ENCODE peak calls at places on chromosomes 3 and 15, in four cellular contexts. A, T, Y and O are unnamed samples.

GRCh38 chr3:105747056-105747455 is 121.8 kb downstream of the CBLB start:
- DNase-seq in A (no peak), T (peak; percentile 69), Y (no peak), O (no peak)

GRCh38 chr15:99613887-99614642 is 48.3 kb downstream of the MEF2A start:
- DNase-seq in A (no peak), T (peak; percentile 84), Y (peak; percentile 67), O (peak; percentile 27)

GRCh38 chr3:161939919-161940693 is 443.5 kb downstream of the OTOL1 start:
- DNase-seq in A (peak; percentile 2), T (peak; percentile 9), Y (no peak), O (no peak)

GRCh38 chr3:149783576-149783975 is 8.8 kb downstream of the ANKUB1 start:
- DNase-seq in A (no peak), T (peak; percentile 17), Y (peak; percentile 15), O (no peak)

GRCh38 chr3:126303272-126303671 is 53.9 kb downstream of the KLF15 start:
- DNase-seq in A (no peak), T (no peak), Y (no peak), O (no peak)

GRCh38 chr15:75661041-75661778 is 13.5 kb downstream of the SNX33 start:
- DNase-seq in A (peak; percentile 42), T (peak; percentile 91), Y (peak; percentile 45), O (peak; percentile 78)

GRCh38 chr3:150844484-150844883 is 60.8 kb downstream of the MINDY4B start:
- DNase-seq in A (no peak), T (no peak), Y (no peak), O (no peak)

GRCh38 chr15:99762288-99762687 is 29.1 kb upstream of the LYSMD4 start:
- DNase-seq in A (no peak), T (no peak), Y (no peak), O (no peak)

GRCh38 chr3:172643780-172644179 is 67.1 kb downstream of the NCEH1 start:
- DNase-seq in A (no peak), T (no peak), Y (no peak), O (no peak)

GRCh38 chr3:123194552-123194951 is 7.2 kb upstream of the SEC22A start:
- DNase-seq in A (peak; percentile 74), T (peak; percentile 23), Y (peak; percentile 38), O (peak; percentile 32)

GRCh38 chr3:123546133-123546755 is 38.6 kb downstream of the HACD2 start:
- DNase-seq in A (no peak), T (peak; percentile 64), Y (no peak), O (no peak)

GRCh38 chr3:38526792-38527191 is 30.7 kb downstream of the EXOG start:
- DNase-seq in A (no peak), T (no peak), Y (no peak), O (no peak)

GRCh38 chr3:168071535-168071934 is 24.2 kb downstream of the GOLIM4 start:
- DNase-seq in A (no peak), T (peak; percentile 55), Y (no peak), O (no peak)

GRCh38 chr15:39127925-39128617 is 452.8 kb upstream of the THBS1 start:
- DNase-seq in A (peak; percentile 16), T (peak; percentile 91), Y (peak; percentile 98), O (peak; percentile 32)

DNA sequence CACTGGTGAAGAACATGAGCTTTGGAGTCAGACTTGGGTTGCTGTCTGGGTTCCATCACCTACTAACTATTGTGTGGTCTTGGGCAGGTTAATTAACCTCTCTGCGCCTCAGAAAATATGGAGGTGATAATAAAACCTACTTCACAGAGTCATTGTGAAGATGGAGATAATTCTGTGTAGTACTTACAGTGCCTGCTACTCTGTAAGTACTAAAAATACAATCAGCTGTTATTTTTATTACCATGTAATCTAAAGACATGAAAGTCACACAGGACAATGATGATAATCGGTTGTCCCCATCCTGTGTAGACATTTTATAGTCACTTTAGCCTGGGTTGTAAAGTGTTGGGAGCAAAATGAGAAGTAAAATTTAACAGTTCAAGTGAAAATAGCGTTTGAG is 334.1 kb downstream of the THSD4 start:
- DNase-seq in A (no peak), T (no peak), Y (no peak), O (no peak)
- H3K4me1 ChIP-seq in A (no peaks in the 10 kb centered on the region), T (peaks cover 10% of the 10 kb centered on the region), Y (peaks cover 48% of the 10 kb centered on the region), O (peaks cover 5% of the 10 kb centered on the region)

GRCh38 chr3:100893590-100893989 is 99.6 kb downstream of the ABI3BP start:
- DNase-seq in A (peak; percentile 62), T (peak; percentile 66), Y (peak; percentile 3), O (no peak)
- TF ChIP-seq CTCF in A (peak; percentile 66), T (peak; percentile 86), Y (peak; percentile 55), O (no peak)

GRCh38 chr15:33310481-33311311 is at the start of gene RYR3:
- DNase-seq in A (peak; percentile 84), T (peak; percentile 9), Y (no peak), O (no peak)
- H3K9ac ChIP-seq in A (no peak within 1 kb of the TSS), T (no peak within 1 kb of the TSS), Y (no peak within 1 kb of the TSS), O (no peak within 1 kb of the TSS)

GRCh38 chr3:141081141-141081795 is 30.1 kb downstream of the SPSB4 start:
- DNase-seq in A (peak; percentile 88), T (no peak), Y (no peak), O (no peak)
- H3K4me1 ChIP-seq in A (peaks cover 88% of the 10 kb centered on the region), T (no peaks in the 10 kb centered on the region), Y (peaks cover 10% of the 10 kb centered on the region), O (no peaks in the 10 kb centered on the region)